ENCODE peak calls at places on chromosomes 7 and 10, in four cellular contexts. V, O, M and U are unnamed samples.

GRCh38 chr7:108120943-108121342 is 9.2 kb downstream of the LAMB4 start:
- DNase-seq in O (no peak), V (no peak), M (no peak), U (peak)

GRCh38 chr10:50607526-50607925 is 16.2 kb downstream of the SGMS1 start:
- DNase-seq in M (no peak), V (no peak), O (no peak), U (no peak)

GRCh38 chr7:110534241-110534931 is 556.5 kb upstream of the LRRN3 start:
- DNase-seq in O (no peak), M (no peak), V (no peak), U (no peak)

GRCh38 chr7:74084722-74085578 is 1.3 kb downstream of the LIMK1 start:
- DNase-seq in V (no peak), O (no peak), M (no peak), U (no peak)

GRCh38 chr7:140723002-140723401 is 26.5 kb downstream of the NDUFB2 start:
- DNase-seq in V (peak), O (no peak), M (peak), U (no peak)

GRCh38 chr7:65404020-65404419 is 30.4 kb downstream of the ZNF92 start:
- DNase-seq in O (no peak), V (no peak), M (no peak), U (no peak)

GRCh38 chr10:79264942-79265341 is 82.3 kb upstream of the PPIF start:
- DNase-seq in O (no peak), V (no peak), M (no peak), U (no peak)

GRCh38 chr7:2660359-2661095 is 27.5 kb upstream of the AMZ1 start:
- DNase-seq in O (no peak), V (no peak), M (no peak), U (no peak)

GRCh38 chr7:24576171-24577052 is 3.2 kb downstream of the PALS2 start:
- DNase-seq in M (no peak), O (no peak), V (no peak), U (peak)

GRCh38 chr7:92691578-92691977 is 101.4 kb upstream of the FAM133B start:
- DNase-seq in V (no peak), M (no peak), O (no peak), U (no peak)

GRCh38 chr10:29239569-29240472 is 49.0 kb upstream of the LYZL1 start:
- DNase-seq in O (no peak), V (no peak), M (no peak), U (no peak)

GRCh38 chr10:124646483-124647352 is 97.5 kb downstream of the FAM53B start:
- DNase-seq in V (no peak), M (no peak), O (no peak), U (peak)

GRCh38 chr10:58064714-58065528 is 202.8 kb downstream of the IPMK start:
- DNase-seq in O (no peak), V (no peak), M (no peak), U (peak)

GRCh38 chr7:83005410-83005809 is 157.3 kb downstream of the PCLO start:
- DNase-seq in V (no peak), O (no peak), M (no peak), U (no peak)

GRCh38 chr10:79608505-79609375 is 2.0 kb upstream of the SFTPA1 start:
- DNase-seq in V (peak), O (peak), M (peak), U (peak)

GRCh38 chr7:152406491-152406890 is 29.3 kb downstream of the KMT2C start:
- DNase-seq in O (no peak), M (no peak), V (no peak), U (no peak)

GRCh38 chr10:119450606-119451304 is 91.8 kb downstream of the RGS10 start:
- DNase-seq in O (no peak), V (no peak), M (no peak), U (peak)

GRCh38 chr7:83614112-83614511 is 34.8 kb downstream of the SEMA3E start:
- DNase-seq in V (no peak), O (no peak), M (no peak), U (no peak)

GRCh38 chr7:116527521-116527920 is 2.7 kb downstream of the CAV1 start:
- DNase-seq in V (no peak), M (no peak), O (no peak), U (no peak)

GRCh38 chr10:115328331-115328730 is 235.2 kb downstream of the ATRNL1 start:
- DNase-seq in M (no peak), O (no peak), V (no peak), U (no peak)

GRCh38 chr7:29007127-29007526 is 49.0 kb upstream of the TRIL start:
- DNase-seq in O (no peak), V (no peak), M (no peak), U (no peak)

GRCh38 chr7:2612445-2613112 is 19.2 kb upstream of the TTYH3 start:
- DNase-seq in V (no peak), M (no peak), O (peak), U (no peak)

GRCh38 chr10:123150986-123151738 is 3.0 kb upstream of the BUB3 start:
- DNase-seq in V (no peak), M (no peak), O (no peak), U (peak)

GRCh38 chr10:29191674-29192073 is 97.2 kb upstream of the LYZL1 start:
- DNase-seq in M (no peak), O (no peak), V (no peak), U (no peak)

GRCh38 chr7:112205348-112206237 is 606 bp downstream of the DOCK4 start:
- DNase-seq in V (peak), M (peak), O (peak), U (peak)

GRCh38 chr7:40839881-40840280 is 705.1 kb downstream of the SUGCT start:
- DNase-seq in M (no peak), O (no peak), V (no peak), U (no peak)

GRCh38 chr10:124151466-124152095 is 58.2 kb upstream of the CHST15 start:
- DNase-seq in O (no peak), V (no peak), M (no peak), U (no peak)

GRCh38 chr7:47444376-47445098 is 137.4 kb downstream of the TNS3 start:
- DNase-seq in M (no peak), V (no peak), O (no peak), U (no peak)

GRCh38 chr10:101617824-101618568 is 29.9 kb downstream of the DPCD start:
- DNase-seq in M (no peak), V (no peak), O (no peak), U (no peak)

GRCh38 chr10:74194545-74194944 is 43.5 kb downstream of the ADK start:
- DNase-seq in V (no peak), M (no peak), O (no peak), U (no peak)

GRCh38 chr10:118851062-118852035 is 96.6 kb upstream of the CACUL1 start:
- DNase-seq in M (no peak), V (no peak), O (no peak), U (no peak)